ENCODE peak calls at places on chromosomes 5 and 9, in four cellular contexts. One of them, this sample, is unnamed.

GRCh38 chr5:87048156-87048555 is 219.5 kb upstream of the RASA1 start:
- DNase-seq in HCEC 1CT: peak
- DNase-seq in fibroblast of mammary gland: peak
- DNase-seq in LHCN-M2: peak
- DNase-seq in this sample: no peak

GRCh38 chr9:96441798-96442445 is 8.0 kb upstream of the HABP4 start:
- DNase-seq in fibroblast of mammary gland: peak
- DNase-seq in HCEC 1CT: no peak
- DNase-seq in LHCN-M2: peak
- DNase-seq in this sample: no peak

GRCh38 chr5:151463137-151464029 is 16.0 kb downstream of the SLC36A1 start:
- DNase-seq in HCEC 1CT: no peak
- DNase-seq in LHCN-M2: no peak
- DNase-seq in fibroblast of mammary gland: no peak
- DNase-seq in this sample: no peak

GRCh38 chr5:116686438-116686837 is 111.8 kb upstream of the SEMA6A start:
- DNase-seq in HCEC 1CT: no peak
- DNase-seq in fibroblast of mammary gland: no peak
- DNase-seq in LHCN-M2: no peak
- DNase-seq in this sample: no peak

GRCh38 chr5:181221105-181221791 is 1.8 kb upstream of the TRIM41 start:
- DNase-seq in HCEC 1CT: no peak
- DNase-seq in LHCN-M2: no peak
- DNase-seq in fibroblast of mammary gland: no peak
- DNase-seq in this sample: no peak

GRCh38 chr9:137095664-137096517 is 9.1 kb downstream of the MAN1B1 start:
- DNase-seq in LHCN-M2: no peak
- DNase-seq in fibroblast of mammary gland: no peak
- DNase-seq in HCEC 1CT: no peak
- DNase-seq in this sample: no peak

GRCh38 chr9:110958846-110959245 is 79.4 kb downstream of the LPAR1 start:
- DNase-seq in LHCN-M2: peak
- DNase-seq in HCEC 1CT: no peak
- DNase-seq in fibroblast of mammary gland: no peak
- DNase-seq in this sample: no peak

GRCh38 chr5:127934791-127935256 is 148.7 kb upstream of the SLC12A2 start:
- DNase-seq in LHCN-M2: peak
- DNase-seq in fibroblast of mammary gland: peak
- DNase-seq in HCEC 1CT: peak
- DNase-seq in this sample: peak